ENCODE peak calls at places on chromosomes 13 and 19, in six cellular contexts. O is natural killer cell; H is sciatic nerve; S is activated T-cell treated with anti-CD3 and anti-CD28 coated beads, Interleukin-2, amount 50 U/mL, for 4 hours; Y is left colon; I is stimulated activated effector memory CD8-positive, alpha-beta T cell treated with anti-CD3 and anti-CD28 coated beads, Interleukin-12 subunit alpha, Interleukin-12 subunit beta, amount 100 ng/mL, for 72 hours. G is an unnamed sample.

GRCh38 chr19:6779204-6779603 is 6.7 kb downstream of the VAV1 start:
- ATAC-seq in S (peak; percentile 58), I (no peak), Y (no peak), H (no peak), O (no peak), G (no peak)

GRCh38 chr13:96581741-96582140 is 412.5 kb downstream of the OXGR1 start:
- ATAC-seq in Y (no peak), H (no peak), O (no peak), S (no peak), I (no peak), G (no peak)

GRCh38 chr13:44854264-44855060 is 134.8 kb downstream of the NUFIP1 start:
- ATAC-seq in I (no peak), O (no peak), H (peak; percentile 48), Y (peak; percentile 80), S (no peak), G (peak; percentile 91)

GRCh38 chr13:44331912-44332840 is 41.4 kb upstream of the SERP2 start:
- ATAC-seq in I (peak; percentile 36), Y (no peak), H (peak; percentile 86), O (no peak), S (no peak), G (peak; percentile 81)

GRCh38 chr19:13887529-13887928 is 10.6 kb downstream of the NANOS3 start:
- ATAC-seq in S (peak; percentile 32), O (peak; percentile 33), Y (peak; percentile 9), I (peak; percentile 75), H (no peak), G (no peak)

GRCh38 chr19:56321981-56322558 is 7.4 kb upstream of the ZSCAN5A start:
- ATAC-seq in O (no peak), S (no peak), Y (no peak), H (peak; percentile 44), I (no peak), G (no peak)

GRCh38 chr13:72536668-72537399 is 190.6 kb downstream of the MZT1 start:
- ATAC-seq in Y (peak; percentile 66), I (no peak), H (peak; percentile 58), S (no peak), O (no peak), G (no peak)

GRCh38 chr19:17656970-17657369 is 31.2 kb downstream of the UNC13A start:
- ATAC-seq in O (no peak), S (no peak), H (no peak), Y (no peak), I (no peak), G (no peak)

GRCh38 chr13:21813110-21813509 is 142.2 kb downstream of the FGF9 start:
- ATAC-seq in O (no peak), Y (no peak), S (no peak), I (no peak), H (no peak), G (no peak)

GRCh38 chr19:13781547-13781946 is 7.3 kb downstream of the C19orf53 start:
- ATAC-seq in O (no peak), S (no peak), H (peak; percentile 89), Y (peak; percentile 72), I (no peak), G (peak; percentile 90)

GRCh38 chr19:5631511-5632240 is 8.8 kb downstream of the SAFB start:
- ATAC-seq in S (no peak), Y (no peak), I (no peak), H (peak; percentile 71), O (no peak), G (peak; percentile 63)